ENCODE peak calls at places on chromosomes 12 and 14, in five cellular contexts. Y is Karpas-422, H is GM12865, P is A549, L is AG04450. Q is an unnamed sample.
A peak's percentile ranks its signal among the peaks of the same experiment; 100 is the strongest.

GRCh38 chr12:97968641-97969171 is 506.1 kb downstream of the RMST start:
- DNase-seq in Y (no peak), H (no peak), P (no peak), L (no peak), Q (no peak)

GRCh38 chr12:115251727-115252126 is 567.8 kb upstream of the TBX3 start:
- DNase-seq in Y (no peak), H (no peak), P (no peak), L (no peak), Q (no peak)

GRCh38 chr12:5003025-5003666 is 40.5 kb upstream of the KCNA5 start:
- DNase-seq in Y (peak; percentile 86), H (peak; percentile 85), P (peak; percentile 61), L (peak; percentile 18), Q (peak; percentile 28)

GRCh38 chr14:76761198-76761848 is at the start of gene VASH1:
- DNase-seq in Y (no peak), H (peak; percentile 85), P (peak; percentile 61), L (peak; percentile 29), Q (peak; percentile 14)

GRCh38 chr14:34297786-34298520 is 164.1 kb downstream of the SPTSSA start:
- DNase-seq in Y (no peak), H (no peak), P (peak; percentile 31), L (no peak), Q (no peak)

GRCh38 chr14:89550761-89551283 is 133.8 kb upstream of the FOXN3 start:
- DNase-seq in Y (no peak), H (no peak), P (no peak), L (no peak), Q (no peak)

GRCh38 chr14:53032161-53032803 is 81.4 kb upstream of the FERMT2 start:
- DNase-seq in Y (no peak), H (no peak), P (peak; percentile 10), L (no peak), Q (no peak)

GRCh38 chr12:27595231-27595642 is 71.2 kb downstream of the PPFIBP1 start:
- DNase-seq in Y (no peak), H (no peak), P (peak; percentile 45), L (peak; percentile 61), Q (no peak)

GRCh38 chr12:124869011-124869665 is 5.5 kb upstream of the SCARB1 start:
- DNase-seq in Y (no peak), H (no peak), P (no peak), L (no peak), Q (no peak)

GRCh38 chr12:16008442-16008841 is 97.3 kb downstream of the DERA start:
- DNase-seq in Y (no peak), H (no peak), P (no peak), L (no peak), Q (no peak)

GRCh38 chr12:16006752-16007151 is 95.6 kb downstream of the DERA start:
- DNase-seq in Y (no peak), H (no peak), P (no peak), L (no peak), Q (no peak)

GRCh38 chr12:16016748-16017147 is 105.6 kb downstream of the DERA start:
- DNase-seq in Y (no peak), H (no peak), P (no peak), L (no peak), Q (no peak)

GRCh38 chr12:16012086-16012485 is 101.0 kb downstream of the DERA start:
- DNase-seq in Y (no peak), H (no peak), P (no peak), L (no peak), Q (no peak)
- H3K4me3 ChIP-seq in Y (no peak overlapping the region), H (no peak overlapping the region), P (no peak overlapping the region), L (no peak overlapping the region), Q (no peak overlapping the region)

GRCh38 chr12:57224973-57225679 is 4.4 kb upstream of the SHMT2 start:
- DNase-seq in Y (peak; percentile 93), H (peak; percentile 65), P (no peak), L (no peak), Q (peak; percentile 91)
- H3K4me3 ChIP-seq in Y (peak overlapping the region; percentile 65), H (no peak overlapping the region), P (no peak overlapping the region), L (no peak overlapping the region), Q (no peak overlapping the region)

GRCh38 chr12:48820406-48820805 is 2.1 kb downstream of the CACNB3 start:
- DNase-seq in Y (no peak), H (no peak), P (no peak), L (no peak), Q (no peak)

GRCh38 chr12:48817957-48818830 is at the start of gene CACNB3:
- DNase-seq in Y (peak; percentile 85), H (peak; percentile 59), P (peak; percentile 55), L (no peak), Q (peak; percentile 81)

GRCh38 chr12:48822139-48822538 is 3.8 kb downstream of the CACNB3 start:
- DNase-seq in Y (no peak), H (no peak), P (no peak), L (no peak), Q (no peak)

GRCh38 chr12:48818831-48819590 is 715 bp downstream of the CACNB3 start:
- DNase-seq in Y (peak; percentile 83), H (no peak), P (no peak), L (no peak), Q (no peak)

DNA sequence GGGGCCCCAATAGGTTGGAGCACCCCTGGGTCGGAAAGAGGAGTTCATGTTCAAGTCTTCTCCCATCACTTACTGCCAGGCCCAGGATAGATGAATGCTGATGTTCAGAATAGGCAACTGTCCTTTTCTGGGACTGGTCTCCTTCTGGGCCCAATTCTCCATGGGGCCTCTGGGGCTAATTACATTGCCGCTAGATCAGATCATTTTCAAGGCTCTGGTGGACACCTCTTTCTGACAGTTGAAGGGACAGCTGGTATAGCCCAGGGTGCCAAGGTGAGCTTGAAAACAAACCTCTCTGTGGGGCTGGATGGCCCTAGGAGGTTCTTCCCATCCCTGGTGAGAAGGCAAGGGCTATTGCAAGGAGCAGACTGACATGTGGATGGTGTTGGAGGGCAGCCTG is 1.7 kb downstream of the CACNB3 start:
- DNase-seq in Y (no peak), H (no peak), P (no peak), L (no peak), Q (no peak)
- H3K4me3 ChIP-seq in Y (no peak overlapping the region), H (no peak overlapping the region), P (no peak overlapping the region), L (no peak overlapping the region), Q (no peak overlapping the region)

GRCh38 chr12:55736780-55737580 is 5.9 kb upstream of the GDF11 start:
- DNase-seq in Y (peak; percentile 86), H (peak; percentile 71), P (peak; percentile 86), L (no peak), Q (no peak)
- H3K4me3 ChIP-seq in Y (peak overlapping the region; percentile 85), H (no peak overlapping the region), P (no peak overlapping the region), L (no peak overlapping the region), Q (peak overlapping the region; percentile 73)